ENCODE peak calls at places on chromosomes 4 and X, in ten cellular contexts. One of them, this sample, is unnamed.

GRCh38 chr4:175421506-175421905 is 390.6 kb downstream of the GPM6A start:
- DNase-seq in stimulated activated CD4-positive, alpha-beta T cell treated with anti-CD3 and anti-CD28 coated beads, Interleukin-15, amount 100 ng/mL, for 1 hour: no peak
- DNase-seq in NCI-H2081: no peak
- DNase-seq in kidney tubule cell: peak
- DNase-seq in body of pancreas: no peak
- DNase-seq in astrocyte of the spinal cord: peak
- DNase-seq in SW 1271: no peak
- DNase-seq in ovary: no peak
- DNase-seq in fibroblast of villous mesenchyme: peak
- DNase-seq in fibroblast of lung: peak
- DNase-seq in this sample: peak

GRCh38 chrX:103052625-103053024 is 11.3 kb downstream of the BEX1 start:
- DNase-seq in stimulated activated CD4-positive, alpha-beta T cell treated with anti-CD3 and anti-CD28 coated beads, Interleukin-15, amount 100 ng/mL, for 1 hour: no peak
- DNase-seq in NCI-H2081: no peak
- DNase-seq in kidney tubule cell: no peak
- DNase-seq in body of pancreas: no peak
- DNase-seq in astrocyte of the spinal cord: no peak
- DNase-seq in SW 1271: no peak
- DNase-seq in ovary: no peak
- DNase-seq in fibroblast of villous mesenchyme: no peak
- DNase-seq in fibroblast of lung: no peak
- DNase-seq in this sample: no peak

GRCh38 chrX:5672099-5672498 is 556.6 kb downstream of the NLGN4X start:
- DNase-seq in stimulated activated CD4-positive, alpha-beta T cell treated with anti-CD3 and anti-CD28 coated beads, Interleukin-15, amount 100 ng/mL, for 1 hour: no peak
- DNase-seq in NCI-H2081: no peak
- DNase-seq in kidney tubule cell: no peak
- DNase-seq in body of pancreas: no peak
- DNase-seq in astrocyte of the spinal cord: no peak
- DNase-seq in SW 1271: no peak
- DNase-seq in ovary: no peak
- DNase-seq in fibroblast of villous mesenchyme: no peak
- DNase-seq in fibroblast of lung: no peak
- DNase-seq in this sample: no peak

GRCh38 chrX:107429090-107429489 is 20.4 kb upstream of the FRMPD3 start:
- DNase-seq in stimulated activated CD4-positive, alpha-beta T cell treated with anti-CD3 and anti-CD28 coated beads, Interleukin-15, amount 100 ng/mL, for 1 hour: no peak
- DNase-seq in NCI-H2081: peak
- DNase-seq in kidney tubule cell: peak
- DNase-seq in body of pancreas: peak
- DNase-seq in astrocyte of the spinal cord: no peak
- DNase-seq in SW 1271: no peak
- DNase-seq in ovary: no peak
- DNase-seq in fibroblast of villous mesenchyme: peak
- DNase-seq in fibroblast of lung: no peak
- DNase-seq in this sample: peak

GRCh38 chrX:20056704-20057103 is 60.0 kb downstream of the MAP7D2 start:
- DNase-seq in stimulated activated CD4-positive, alpha-beta T cell treated with anti-CD3 and anti-CD28 coated beads, Interleukin-15, amount 100 ng/mL, for 1 hour: no peak
- DNase-seq in NCI-H2081: no peak
- DNase-seq in kidney tubule cell: peak
- DNase-seq in body of pancreas: no peak
- DNase-seq in astrocyte of the spinal cord: peak
- DNase-seq in SW 1271: no peak
- DNase-seq in ovary: no peak
- DNase-seq in fibroblast of villous mesenchyme: no peak
- DNase-seq in fibroblast of lung: peak
- DNase-seq in this sample: no peak

GRCh38 chrX:105634180-105634579 is 188.2 kb upstream of the NRK start:
- DNase-seq in stimulated activated CD4-positive, alpha-beta T cell treated with anti-CD3 and anti-CD28 coated beads, Interleukin-15, amount 100 ng/mL, for 1 hour: no peak
- DNase-seq in NCI-H2081: no peak
- DNase-seq in kidney tubule cell: no peak
- DNase-seq in body of pancreas: no peak
- DNase-seq in astrocyte of the spinal cord: no peak
- DNase-seq in SW 1271: no peak
- DNase-seq in ovary: no peak
- DNase-seq in fibroblast of villous mesenchyme: no peak
- DNase-seq in fibroblast of lung: no peak
- DNase-seq in this sample: no peak

GRCh38 chrX:131988236-131988635 is 34.9 kb upstream of the STK26 start:
- DNase-seq in stimulated activated CD4-positive, alpha-beta T cell treated with anti-CD3 and anti-CD28 coated beads, Interleukin-15, amount 100 ng/mL, for 1 hour: no peak
- DNase-seq in NCI-H2081: no peak
- DNase-seq in kidney tubule cell: no peak
- DNase-seq in body of pancreas: no peak
- DNase-seq in astrocyte of the spinal cord: no peak
- DNase-seq in SW 1271: no peak
- DNase-seq in ovary: no peak
- DNase-seq in fibroblast of villous mesenchyme: no peak
- DNase-seq in fibroblast of lung: no peak
- DNase-seq in this sample: no peak

GRCh38 chr4:2441393-2442174 is 22.8 kb downstream of the CFAP99 start:
- DNase-seq in stimulated activated CD4-positive, alpha-beta T cell treated with anti-CD3 and anti-CD28 coated beads, Interleukin-15, amount 100 ng/mL, for 1 hour: peak
- DNase-seq in NCI-H2081: peak
- DNase-seq in kidney tubule cell: peak
- DNase-seq in body of pancreas: peak
- DNase-seq in astrocyte of the spinal cord: peak
- DNase-seq in SW 1271: peak
- DNase-seq in ovary: no peak
- DNase-seq in fibroblast of villous mesenchyme: peak
- DNase-seq in fibroblast of lung: peak
- DNase-seq in this sample: peak

GRCh38 chr4:37770016-37770415 is 56.5 kb upstream of the PGM2 start:
- DNase-seq in stimulated activated CD4-positive, alpha-beta T cell treated with anti-CD3 and anti-CD28 coated beads, Interleukin-15, amount 100 ng/mL, for 1 hour: no peak
- DNase-seq in NCI-H2081: no peak
- DNase-seq in kidney tubule cell: no peak
- DNase-seq in body of pancreas: no peak
- DNase-seq in astrocyte of the spinal cord: peak
- DNase-seq in SW 1271: no peak
- DNase-seq in ovary: no peak
- DNase-seq in fibroblast of villous mesenchyme: no peak
- DNase-seq in fibroblast of lung: peak
- DNase-seq in this sample: peak

GRCh38 chr4:119240128-119240527 is 27.6 kb downstream of the USP53 start:
- DNase-seq in stimulated activated CD4-positive, alpha-beta T cell treated with anti-CD3 and anti-CD28 coated beads, Interleukin-15, amount 100 ng/mL, for 1 hour: no peak
- DNase-seq in NCI-H2081: no peak
- DNase-seq in kidney tubule cell: no peak
- DNase-seq in body of pancreas: no peak
- DNase-seq in astrocyte of the spinal cord: no peak
- DNase-seq in SW 1271: no peak
- DNase-seq in ovary: no peak
- DNase-seq in fibroblast of villous mesenchyme: no peak
- DNase-seq in fibroblast of lung: no peak
- DNase-seq in this sample: no peak

GRCh38 chr4:74933562-74934015 is 673 bp downstream of the PARM1 start:
- DNase-seq in stimulated activated CD4-positive, alpha-beta T cell treated with anti-CD3 and anti-CD28 coated beads, Interleukin-15, amount 100 ng/mL, for 1 hour: no peak
- DNase-seq in NCI-H2081: no peak
- DNase-seq in kidney tubule cell: peak
- DNase-seq in body of pancreas: peak
- DNase-seq in astrocyte of the spinal cord: peak
- DNase-seq in SW 1271: no peak
- DNase-seq in ovary: no peak
- DNase-seq in fibroblast of villous mesenchyme: peak
- DNase-seq in fibroblast of lung: peak
- DNase-seq in this sample: peak

This sample was measured in choroid plexus epithelial cell.